ENCODE peak calls at places on chromosome 6, in ten cellular contexts. Q, O, V, S, C, A, I, W, H and N are unnamed samples.

GRCh38 chr6:106510090-106510970 is 119.0 kb downstream of the RTN4IP1 start:
- DNase-seq in V (peak), A (peak), S (peak), W (no peak), Q (peak), I (peak), C (no peak), O (peak), H (peak), N (peak)

GRCh38 chr6:8481727-8482126 is 46.4 kb upstream of the SLC35B3 start:
- DNase-seq in C (no peak), Q (no peak), W (peak), A (no peak), H (peak), S (peak), V (no peak), I (no peak), O (no peak), N (no peak)

GRCh38 chr6:144053601-144054000 is 41.8 kb downstream of the SF3B5 start:
- DNase-seq in C (no peak), O (no peak), S (no peak), V (no peak), A (no peak), I (no peak), Q (no peak), H (peak), W (no peak), N (no peak)

GRCh38 chr6:44278774-44279697 is 8.8 kb downstream of the TMEM151B start:
- DNase-seq in I (no peak), Q (no peak), C (no peak), A (no peak), V (peak), H (peak), S (no peak), W (no peak), O (no peak), N (no peak)

GRCh38 chr6:1336246-1336843 is 24.4 kb downstream of the FOXQ1 start:
- DNase-seq in C (no peak), W (no peak), O (no peak), I (no peak), S (no peak), V (no peak), H (peak), A (no peak), Q (no peak), N (no peak)

GRCh38 chr6:117482240-117483003 is at the start of gene DCBLD1:
- DNase-seq in S (peak), A (peak), Q (peak), C (no peak), V (peak), W (no peak), O (peak), H (peak), I (peak), N (peak)

GRCh38 chr6:151675746-151676459 is 131.6 kb upstream of the ESR1 start:
- DNase-seq in I (peak), Q (peak), V (no peak), S (peak), W (no peak), A (peak), O (peak), C (no peak), H (peak), N (peak)

GRCh38 chr6:72738091-72738490 is 116.2 kb downstream of the KCNQ5 start:
- DNase-seq in C (no peak), A (no peak), Q (no peak), V (no peak), I (no peak), S (no peak), H (no peak), O (no peak), W (no peak), N (no peak)

GRCh38 chr6:22036267-22036666 is 260.6 kb downstream of the PRL start:
- DNase-seq in C (no peak), I (no peak), S (no peak), H (no peak), O (peak), A (peak), V (peak), Q (no peak), W (no peak), N (no peak)